ENCODE peak calls at places on chromosome 21, in ten cellular contexts. D, I, L, E, U, P, A, Z, T and M are unnamed samples. For H3K27me3 and H3K4me1, the result is how much of the 10 kb centered on the place peaks cover.

GRCh38 chr21:25103500-25104207 is 503.6 kb downstream of the MRPL39 start:
- DNase-seq in E (no peak), U (no peak), L (no peak), A (no peak), D (no peak), T (peak), Z (no peak), P (no peak), I (no peak), M (no peak)

GRCh38 chr21:32285476-32285875 is 6.6 kb upstream of the MIS18A start:
- DNase-seq in U (no peak), P (no peak), T (no peak), L (no peak), A (no peak), E (no peak), Z (no peak), I (no peak), D (no peak), M (no peak)

GRCh38 chr21:18244721-18245486 is at the start of gene CHODL:
- DNase-seq in U (no peak), T (no peak), D (peak), P (no peak), L (no peak), Z (peak), E (no peak), I (peak), A (no peak), M (no peak)

GRCh38 chr21:29351691-29352090 is 53.0 kb downstream of the BACH1 start:
- DNase-seq in A (no peak), E (no peak), T (peak), L (no peak), Z (no peak), U (no peak), P (peak), I (no peak), D (no peak), M (no peak)

GRCh38 chr21:31920275-31920674 is 47.5 kb downstream of the HUNK start:
- DNase-seq in A (no peak), U (no peak), T (no peak), P (no peak), Z (no peak), I (no peak), L (no peak), E (no peak), D (no peak), M (no peak)

GRCh38 chr21:27261676-27262075 is 294.8 kb upstream of the ADAMTS5 start:
- DNase-seq in T (no peak), P (no peak), L (no peak), Z (no peak), A (no peak), D (no peak), I (no peak), E (no peak), U (no peak), M (no peak)

GRCh38 chr21:26844258-26845065 is 747 bp downstream of the ADAMTS1 start:
- DNase-seq in U (no peak), Z (peak), D (peak), T (peak), P (peak), I (peak), E (no peak), A (peak), L (no peak), M (peak)

GRCh38 chr21:9753943-9754342 is 767.4 kb upstream of the TPTE start:
- DNase-seq in D (no peak), E (no peak), P (no peak), A (no peak), L (no peak), Z (no peak), I (no peak), U (no peak), T (no peak), M (no peak)

GRCh38 chr21:25639167-25639921 is at the start of gene JAM2:
- DNase-seq in T (peak), A (peak), P (peak), U (peak), L (peak), I (peak), D (peak), E (no peak), Z (peak), M (peak)

GRCh38 chr21:36914244-36915013 is 52.0 kb downstream of the HLCS start:
- DNase-seq in A (no peak), T (no peak), U (no peak), E (no peak), Z (peak), D (no peak), L (no peak), I (no peak), P (no peak), M (no peak)

GRCh38 chr21:24590261-24590660 is 1017.0 kb downstream of the MRPL39 start:
- DNase-seq in E (no peak), L (no peak), U (no peak), Z (no peak), I (no peak), A (no peak), D (no peak), T (no peak), P (no peak), M (no peak)

GRCh38 chr21:38363684-38364083 is 106.9 kb downstream of the KCNJ15 start:
- DNase-seq in D (no peak), P (no peak), Z (no peak), I (no peak), L (no peak), T (no peak), A (no peak), U (no peak), E (no peak), M (no peak)

GRCh38 chr21:25500598-25500997 is 106.7 kb downstream of the MRPL39 start:
- DNase-seq in T (no peak), P (no peak), U (no peak), E (no peak), A (no peak), D (no peak), Z (no peak), I (no peak), L (no peak), M (no peak)

GRCh38 chr21:31470896-31471694 is 127.0 kb upstream of the TIAM1 start:
- DNase-seq in L (no peak), A (no peak), T (no peak), Z (peak), U (no peak), P (no peak), E (no peak), I (no peak), D (no peak), M (no peak)

GRCh38 chr21:27173052-27173451 is 206.2 kb upstream of the ADAMTS5 start:
- DNase-seq in P (no peak), D (no peak), L (no peak), T (no peak), A (no peak), U (no peak), Z (no peak), I (no peak), E (no peak), M (no peak)

GRCh38 chr21:39318091-39318959 is 4.9 kb upstream of the BRWD1 start:
- DNase-seq in E (no peak), P (no peak), D (no peak), Z (no peak), I (no peak), T (no peak), U (no peak), A (no peak), L (no peak), M (no peak)

GRCh38 chr21:37324558-37324957 is 42.0 kb upstream of the DYRK1A start:
- DNase-seq in D (no peak), Z (no peak), P (no peak), U (no peak), A (no peak), L (no peak), T (no peak), I (no peak), E (no peak), M (no peak)

GRCh38 chr21:25464275-25464674 is 143.0 kb downstream of the MRPL39 start:
- DNase-seq in L (no peak), E (no peak), D (no peak), A (no peak), Z (no peak), I (no peak), P (no peak), T (no peak), U (peak), M (no peak)

GRCh38 chr21:30216041-30216723 is at the start of gene CLDN8:
- DNase-seq in I (no peak), Z (no peak), D (no peak), P (peak), E (no peak), U (no peak), A (no peak), T (no peak), L (no peak), M (no peak)

GRCh38 chr21:33510826-33511225 is 19.3 kb upstream of the DNAJC28 start:
- DNase-seq in I (no peak), E (no peak), U (no peak), D (no peak), L (no peak), A (no peak), Z (no peak), P (no peak), T (no peak), M (no peak)

GRCh38 chr21:26499475-26499874 is 73.6 kb downstream of the CYYR1 start:
- DNase-seq in Z (no peak), T (no peak), I (no peak), E (no peak), U (no peak), P (no peak), A (no peak), D (no peak), L (no peak), M (no peak)

GRCh38 chr21:33205476-33205875 is 24.3 kb upstream of the IFNAR2 start:
- DNase-seq in U (no peak), P (no peak), D (no peak), Z (no peak), T (no peak), E (no peak), A (no peak), L (no peak), I (no peak), M (peak)

GRCh38 chr21:26840206-26840605 is 5.0 kb downstream of the ADAMTS1 start:
- DNase-seq in A (no peak), P (no peak), D (peak), T (no peak), E (no peak), Z (no peak), I (no peak), U (no peak), L (no peak), M (no peak)

DNA sequence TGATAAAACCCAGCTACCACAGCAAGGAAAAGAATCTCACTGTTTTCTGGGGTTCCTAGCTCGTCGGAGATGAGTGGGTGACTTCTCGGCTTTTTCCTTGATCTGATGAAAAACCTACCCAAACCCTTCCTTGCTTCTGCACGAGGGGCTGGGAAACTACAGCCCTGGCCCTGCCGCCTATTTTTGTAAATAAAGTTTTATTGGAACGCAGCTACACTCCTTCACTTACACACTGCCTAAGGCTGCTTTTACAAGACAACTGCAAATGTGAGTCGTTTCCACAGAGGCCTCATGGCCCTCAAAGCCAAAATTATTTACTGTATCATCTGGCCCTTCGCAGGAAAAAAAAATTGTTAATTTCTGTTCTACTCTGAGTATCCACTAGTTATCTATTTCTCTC is 116.0 kb upstream of the TMPRSS2 start:
- DNase-seq in D (no peak), P (no peak), U (no peak), T (no peak), E (no peak), A (no peak), Z (no peak), L (no peak), I (no peak), M (no peak)
- H3K27me3 ChIP-seq in D (under half), P (under half), U (under half), T (under half), E (under half), A (under half), Z (under half), L (under half), I (under half), M (under half)

GRCh38 chr21:35208810-35209517 is 159.9 kb upstream of the RUNX1 start:
- DNase-seq in T (peak), L (no peak), D (no peak), P (no peak), I (no peak), Z (no peak), U (no peak), A (no peak), E (no peak), M (peak)
- H3K4me1 ChIP-seq in T (half or more), L (under half), D (under half), P (under half), I (under half), Z (under half), U (under half), A (under half), E (under half), M (half or more)

GRCh38 chr21:17139696-17140095 is 373.1 kb upstream of the CXADR start:
- DNase-seq in T (no peak), Z (no peak), E (no peak), P (no peak), A (no peak), I (no peak), L (no peak), D (no peak), U (no peak), M (no peak)
- H3K4me3 ChIP-seq in T (no peak), Z (no peak), E (peak), P (peak), A (peak), I (peak), L (no peak), D (peak), U (no peak), M (peak)

GRCh38 chr21:46024983-46025860 is 43.7 kb downstream of the COL6A1 start:
- DNase-seq in A (no peak), D (no peak), U (no peak), Z (no peak), L (no peak), I (no peak), T (peak), E (no peak), P (no peak), M (no peak)
- H3K27me3 ChIP-seq in A (under half), D (under half), U (under half), Z (under half), L (under half), I (under half), T (under half), E (under half), P (under half), M (under half)

GRCh38 chr21:43281661-43282357 is 113.0 kb downstream of the CRYAA start:
- DNase-seq in D (no peak), Z (no peak), L (no peak), U (no peak), A (no peak), E (no peak), T (no peak), I (peak), P (no peak), M (no peak)
- H3K4me1 ChIP-seq in D (under half), Z (under half), L (under half), U (under half), A (under half), E (under half), T (under half), I (under half), P (under half), M (under half)

GRCh38 chr21:35045539-35046222 is 3.4 kb downstream of the RUNX1 start:
- DNase-seq in L (peak), U (peak), A (no peak), Z (no peak), T (no peak), I (no peak), D (no peak), E (no peak), P (no peak), M (no peak)

GRCh38 chr21:35046223-35046690 is 2.8 kb downstream of the RUNX1 start:
- DNase-seq in E (no peak), L (no peak), D (no peak), Z (no peak), U (no peak), P (no peak), A (no peak), T (no peak), I (no peak), M (no peak)

GRCh38 chr21:35044770-35045538 is 4.1 kb downstream of the RUNX1 start:
- DNase-seq in I (no peak), A (no peak), D (no peak), P (no peak), E (no peak), T (no peak), L (no peak), U (no peak), Z (no peak), M (no peak)

GRCh38 chr21:35048183-35048601 is 910 bp downstream of the RUNX1 start:
- DNase-seq in D (no peak), I (peak), Z (no peak), P (no peak), A (no peak), L (no peak), E (no peak), T (peak), U (peak), M (peak)

GRCh38 chr21:35046880-35047229 is 2.2 kb downstream of the RUNX1 start:
- DNase-seq in L (no peak), P (no peak), Z (no peak), A (no peak), T (peak), U (no peak), E (no peak), D (no peak), I (peak), M (peak)
- H3K4me3 ChIP-seq in L (peak), P (peak), Z (no peak), A (peak), T (peak), U (peak), E (peak), D (no peak), I (no peak), M (peak)

DNA sequence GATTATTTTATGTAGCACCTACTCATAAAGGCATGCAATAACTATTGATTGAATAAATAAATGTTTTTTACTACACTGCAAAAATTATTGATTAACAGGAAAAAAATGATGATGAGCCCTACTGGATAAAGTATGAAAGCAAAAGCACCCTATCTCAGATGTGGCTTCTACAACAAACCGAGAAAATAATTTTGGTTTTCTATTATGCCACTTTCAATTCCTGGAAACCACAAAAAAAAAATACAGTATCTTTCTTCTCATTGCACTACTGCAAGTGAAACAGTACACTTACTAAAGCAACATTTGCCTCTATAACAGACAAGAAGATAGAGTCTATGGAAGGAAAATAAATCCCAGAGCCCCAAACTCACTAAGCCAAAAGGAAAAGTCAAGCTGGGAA is 1882.4 kb downstream of the NCAM2 start:
- DNase-seq in L (no peak), E (no peak), A (no peak), P (no peak), I (no peak), Z (no peak), D (no peak), T (no peak), U (no peak), M (no peak)
- H3K27me3 ChIP-seq in L (under half), E (under half), A (under half), P (under half), I (under half), Z (under half), D (under half), T (under half), U (under half), M (under half)

GRCh38 chr21:45423201-45423955 is 18.4 kb downstream of the COL18A1 start:
- DNase-seq in Z (no peak), D (peak), L (no peak), A (no peak), E (no peak), P (no peak), I (peak), T (no peak), U (peak), M (no peak)
- H3K4me1 ChIP-seq in Z (under half), D (under half), L (under half), A (under half), E (under half), P (under half), I (under half), T (under half), U (under half), M (under half)

DNA sequence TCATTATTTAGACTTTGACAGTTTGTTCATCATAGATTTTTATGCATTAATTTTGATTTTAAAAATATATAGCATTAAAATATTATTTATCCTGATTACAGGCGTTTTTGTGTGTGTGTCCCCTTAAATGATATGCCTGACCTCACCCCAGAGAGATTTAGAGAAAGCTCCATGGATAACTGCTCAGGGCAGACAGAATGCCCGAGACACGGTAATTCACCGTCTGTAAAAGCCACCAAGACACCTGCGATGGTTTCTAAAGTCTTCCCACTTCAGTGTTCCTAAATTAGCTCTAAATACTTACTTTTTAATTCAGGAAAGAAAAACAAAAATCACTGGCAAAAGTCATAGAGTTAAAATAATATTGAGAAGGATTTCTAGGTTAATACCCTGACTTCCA is 350.6 kb upstream of the RUNX1 start:
- DNase-seq in T (no peak), P (no peak), E (no peak), I (no peak), Z (no peak), D (no peak), L (no peak), A (no peak), U (no peak), M (no peak)
- H3K4me3 ChIP-seq in T (no peak), P (no peak), E (no peak), I (no peak), Z (no peak), D (no peak), L (no peak), A (no peak), U (no peak), M (no peak)